ENCODE peak calls at places on chromosomes 5 and 9, in five cellular contexts. One of them, this sample, is unnamed.

GRCh38 chr9:127976498-127976897 is 4.3 kb downstream of the EEIG1 start:
- DNase-seq in HCT116: no peak
- DNase-seq in pancreas: peak
- DNase-seq in psoas muscle: peak
- DNase-seq in astrocyte: no peak
- DNase-seq in this sample: peak

GRCh38 chr5:64505769-64506566 is at the start of gene RGS7BP:
- DNase-seq in HCT116: no peak
- DNase-seq in pancreas: peak
- DNase-seq in psoas muscle: peak
- DNase-seq in astrocyte: peak
- DNase-seq in this sample: peak

GRCh38 chr5:121870489-121870888 is 18.8 kb downstream of the FTMT start:
- DNase-seq in HCT116: peak
- DNase-seq in pancreas: no peak
- DNase-seq in psoas muscle: no peak
- DNase-seq in astrocyte: no peak
- DNase-seq in this sample: no peak

GRCh38 chr9:121331992-121332685 is 37.9 kb downstream of the STOM start:
- DNase-seq in HCT116: no peak
- DNase-seq in pancreas: no peak
- DNase-seq in psoas muscle: no peak
- DNase-seq in astrocyte: no peak
- DNase-seq in this sample: no peak

GRCh38 chr9:126439402-126439765 is 112.8 kb downstream of the MVB12B start:
- DNase-seq in HCT116: no peak
- DNase-seq in pancreas: no peak
- DNase-seq in psoas muscle: no peak
- DNase-seq in astrocyte: peak
- DNase-seq in this sample: no peak

GRCh38 chr5:68884144-68884754 is 209.6 kb upstream of the SLC30A5 start:
- DNase-seq in HCT116: no peak
- DNase-seq in pancreas: no peak
- DNase-seq in psoas muscle: no peak
- DNase-seq in astrocyte: no peak
- DNase-seq in this sample: no peak

GRCh38 chr9:2132484-2133082 is 117.4 kb downstream of the SMARCA2 start:
- DNase-seq in HCT116: peak
- DNase-seq in pancreas: no peak
- DNase-seq in psoas muscle: no peak
- DNase-seq in astrocyte: peak
- DNase-seq in this sample: no peak

GRCh38 chr5:9898319-9898718 is 268.2 kb upstream of the TAS2R1 start:
- DNase-seq in HCT116: peak
- DNase-seq in pancreas: peak
- DNase-seq in psoas muscle: no peak
- DNase-seq in astrocyte: peak
- DNase-seq in this sample: no peak

GRCh38 chr5:72817076-72817476 is 615 bp downstream of the TNPO1 start:
- DNase-seq in HCT116: peak
- DNase-seq in pancreas: no peak
- DNase-seq in psoas muscle: peak
- DNase-seq in astrocyte: peak
- DNase-seq in this sample: peak

GRCh38 chr9:14515564-14516198 is 177.6 kb downstream of the ZDHHC21 start:
- DNase-seq in HCT116: no peak
- DNase-seq in pancreas: no peak
- DNase-seq in psoas muscle: peak
- DNase-seq in astrocyte: peak
- DNase-seq in this sample: no peak

GRCh38 chr5:42494414-42494813 is 71.2 kb downstream of the GHR start:
- DNase-seq in HCT116: no peak
- DNase-seq in pancreas: no peak
- DNase-seq in psoas muscle: no peak
- DNase-seq in astrocyte: no peak
- DNase-seq in this sample: no peak

GRCh38 chr5:95771109-95771708 is 40.1 kb downstream of the RHOBTB3 start:
- DNase-seq in HCT116: no peak
- DNase-seq in pancreas: peak
- DNase-seq in psoas muscle: no peak
- DNase-seq in astrocyte: no peak
- DNase-seq in this sample: no peak

GRCh38 chr5:4295663-4296339 is 700.2 kb downstream of the IRX1 start:
- DNase-seq in HCT116: no peak
- DNase-seq in pancreas: no peak
- DNase-seq in psoas muscle: no peak
- DNase-seq in astrocyte: peak
- DNase-seq in this sample: peak

GRCh38 chr5:62256161-62257017 is 49.6 kb upstream of the KIF2A start:
- DNase-seq in HCT116: no peak
- DNase-seq in pancreas: peak
- DNase-seq in psoas muscle: no peak
- DNase-seq in astrocyte: no peak
- DNase-seq in this sample: no peak

GRCh38 chr9:133715866-133716563 is 22.1 kb downstream of the SARDH start:
- DNase-seq in HCT116: no peak
- DNase-seq in pancreas: peak
- DNase-seq in psoas muscle: peak
- DNase-seq in astrocyte: peak
- DNase-seq in this sample: no peak

GRCh38 chr5:53490747-53491146 is 10.3 kb downstream of the FST start:
- DNase-seq in HCT116: no peak
- DNase-seq in pancreas: no peak
- DNase-seq in psoas muscle: no peak
- DNase-seq in astrocyte: peak
- DNase-seq in this sample: no peak

GRCh38 chr5:174999581-174999980 is 275.2 kb downstream of the MSX2 start:
- DNase-seq in HCT116: no peak
- DNase-seq in pancreas: no peak
- DNase-seq in psoas muscle: no peak
- DNase-seq in astrocyte: no peak
- DNase-seq in this sample: no peak

GRCh38 chr9:89175739-89176360 is 2.8 kb downstream of the SHC3 start:
- DNase-seq in HCT116: no peak
- DNase-seq in pancreas: no peak
- DNase-seq in psoas muscle: no peak
- DNase-seq in astrocyte: peak
- DNase-seq in this sample: no peak

GRCh38 chr9:5231212-5231611 is at the start of gene INSL4:
- DNase-seq in HCT116: no peak
- DNase-seq in pancreas: no peak
- DNase-seq in psoas muscle: no peak
- DNase-seq in astrocyte: peak
- DNase-seq in this sample: no peak

GRCh38 chr9:16414451-16414850 is 456.0 kb downstream of the BNC2 start:
- DNase-seq in HCT116: no peak
- DNase-seq in pancreas: no peak
- DNase-seq in psoas muscle: no peak
- DNase-seq in astrocyte: peak
- DNase-seq in this sample: no peak

GRCh38 chr5:65855758-65856157 is 70.6 kb upstream of the ERBIN start:
- DNase-seq in HCT116: no peak
- DNase-seq in pancreas: no peak
- DNase-seq in psoas muscle: no peak
- DNase-seq in astrocyte: no peak
- DNase-seq in this sample: no peak

GRCh38 chr5:73031839-73032238 is 76.0 kb downstream of the FCHO2 start:
- DNase-seq in HCT116: peak
- DNase-seq in pancreas: no peak
- DNase-seq in psoas muscle: peak
- DNase-seq in astrocyte: peak
- DNase-seq in this sample: no peak

DNA sequence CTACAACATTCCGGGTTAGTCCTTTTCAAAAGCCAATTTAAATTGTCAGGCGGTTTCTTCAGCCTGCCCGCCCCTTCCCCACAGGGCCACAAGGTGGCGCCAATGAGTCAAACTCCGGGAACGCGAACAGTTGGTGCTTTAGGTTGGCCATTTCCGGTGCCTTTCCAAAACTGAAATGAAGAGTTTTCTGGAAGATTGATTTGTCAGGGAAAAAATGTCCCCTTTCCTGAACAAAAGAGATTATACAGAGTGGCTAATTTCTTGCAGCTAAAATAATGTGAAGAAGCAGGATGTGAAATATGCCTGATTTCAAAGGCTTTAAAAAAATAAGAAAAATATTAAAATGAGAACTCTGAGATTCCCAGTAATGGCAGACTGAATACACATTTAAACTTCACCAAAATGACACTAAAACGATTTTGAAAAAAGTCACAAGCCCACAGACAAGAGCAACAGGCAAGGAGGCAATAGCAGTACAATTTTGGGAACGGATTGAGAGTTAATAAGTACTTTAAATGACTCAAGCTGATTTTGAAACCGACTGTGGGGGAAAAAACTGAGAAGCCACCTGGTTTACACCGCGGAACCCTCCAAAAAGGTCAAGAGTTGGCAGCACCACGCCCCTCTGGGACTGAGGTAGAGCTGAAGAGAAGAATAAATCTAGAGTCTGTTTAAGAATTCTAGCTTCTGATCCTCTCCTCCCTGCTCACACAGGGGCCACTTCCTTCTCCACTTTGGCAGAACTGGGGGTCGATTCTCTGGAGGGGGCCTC is 45.7 kb downstream of the SLC46A2 start:
- DNase-seq in HCT116: peak
- DNase-seq in pancreas: peak
- DNase-seq in psoas muscle: peak
- DNase-seq in astrocyte: peak
- DNase-seq in this sample: peak
- H3K27ac ChIP-seq in HCT116: no peak
- H3K27ac ChIP-seq in pancreas: no peak
- H3K27ac ChIP-seq in psoas muscle: no peak
- H3K27ac ChIP-seq in astrocyte: no peak
- H3K27ac ChIP-seq in this sample: no peak

DNA sequence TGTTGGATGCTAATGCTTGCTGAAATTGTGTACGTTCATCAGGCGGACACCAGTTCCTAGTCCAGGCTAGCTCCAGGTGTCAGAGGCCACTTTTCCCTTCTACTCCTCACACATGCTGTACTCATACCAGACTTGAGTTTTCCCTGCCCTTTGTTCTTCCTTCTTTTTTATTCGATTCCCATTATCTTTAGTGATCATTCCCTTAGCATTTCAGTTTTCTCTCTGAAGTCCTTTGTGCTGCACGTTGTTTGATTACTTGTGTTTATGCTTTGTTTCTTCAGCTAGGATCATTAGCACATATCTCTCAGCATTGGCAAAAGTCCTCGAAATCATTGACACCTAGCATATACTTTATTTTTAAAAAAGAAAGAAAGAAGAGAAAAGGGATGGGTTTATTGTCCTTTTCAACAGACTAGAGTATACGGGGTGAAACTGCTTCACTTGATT is 409 bp upstream of the COX7C start:
- DNase-seq in HCT116: no peak
- DNase-seq in pancreas: no peak
- DNase-seq in psoas muscle: no peak
- DNase-seq in astrocyte: no peak
- DNase-seq in this sample: no peak
- H3K27ac ChIP-seq in HCT116: no peak
- H3K27ac ChIP-seq in pancreas: no peak
- H3K27ac ChIP-seq in psoas muscle: peak
- H3K27ac ChIP-seq in astrocyte: no peak
- H3K27ac ChIP-seq in this sample: no peak

DNA sequence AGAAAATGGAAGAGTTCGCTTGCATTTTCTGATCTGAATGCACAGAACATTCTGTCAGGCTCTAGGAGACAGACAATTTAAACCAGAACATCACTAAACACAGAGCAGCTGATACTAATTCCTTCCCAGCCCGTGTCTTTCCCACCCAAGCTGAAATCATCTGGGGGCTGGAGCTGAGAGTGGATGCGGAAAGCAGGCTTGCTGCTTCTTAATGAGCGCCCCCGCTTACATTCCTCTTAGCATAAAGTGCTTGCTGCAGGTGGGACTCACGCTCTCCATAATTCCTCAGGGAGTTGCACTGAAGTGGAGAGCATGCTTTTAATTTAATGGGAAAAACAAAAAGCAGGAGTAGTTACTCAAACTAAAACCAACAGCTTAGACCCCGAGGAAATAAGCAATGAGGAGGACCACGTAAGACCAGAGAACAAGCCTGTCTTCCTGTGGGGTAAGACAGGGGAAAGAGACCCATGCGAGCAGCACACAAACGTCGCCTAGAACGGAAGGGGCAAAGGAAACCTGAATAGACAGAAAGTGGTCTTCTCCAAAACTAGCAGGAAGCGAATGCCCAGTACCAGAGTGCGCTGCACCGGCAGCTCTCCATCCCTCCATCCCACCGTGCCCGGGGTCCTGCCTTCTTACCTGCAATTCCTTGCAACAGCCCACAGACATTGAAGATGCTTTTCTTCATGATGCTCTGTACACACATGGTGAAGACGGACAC is 139.3 kb downstream of the LHFPL2 start:
- DNase-seq in HCT116: no peak
- DNase-seq in pancreas: no peak
- DNase-seq in psoas muscle: no peak
- DNase-seq in astrocyte: no peak
- DNase-seq in this sample: peak
- H3K27ac ChIP-seq in HCT116: no peak
- H3K27ac ChIP-seq in pancreas: peak
- H3K27ac ChIP-seq in psoas muscle: peak
- H3K27ac ChIP-seq in astrocyte: no peak
- H3K27ac ChIP-seq in this sample: peak

GRCh38 chr5:124701873-124702272 is 44.6 kb downstream of the ZNF608 start:
- DNase-seq in HCT116: no peak
- DNase-seq in pancreas: no peak
- DNase-seq in psoas muscle: no peak
- DNase-seq in astrocyte: no peak
- DNase-seq in this sample: no peak

GRCh38 chr5:124700930-124701458 is 45.4 kb downstream of the ZNF608 start:
- DNase-seq in HCT116: no peak
- DNase-seq in pancreas: no peak
- DNase-seq in psoas muscle: no peak
- DNase-seq in astrocyte: no peak
- DNase-seq in this sample: no peak

GRCh38 chr5:124700333-124700732 is 46.1 kb downstream of the ZNF608 start:
- DNase-seq in HCT116: no peak
- DNase-seq in pancreas: no peak
- DNase-seq in psoas muscle: no peak
- DNase-seq in astrocyte: no peak
- DNase-seq in this sample: no peak

GRCh38 chr5:124703995-124704394 is 42.4 kb downstream of the ZNF608 start:
- DNase-seq in HCT116: no peak
- DNase-seq in pancreas: no peak
- DNase-seq in psoas muscle: no peak
- DNase-seq in astrocyte: no peak
- DNase-seq in this sample: no peak

DNA sequence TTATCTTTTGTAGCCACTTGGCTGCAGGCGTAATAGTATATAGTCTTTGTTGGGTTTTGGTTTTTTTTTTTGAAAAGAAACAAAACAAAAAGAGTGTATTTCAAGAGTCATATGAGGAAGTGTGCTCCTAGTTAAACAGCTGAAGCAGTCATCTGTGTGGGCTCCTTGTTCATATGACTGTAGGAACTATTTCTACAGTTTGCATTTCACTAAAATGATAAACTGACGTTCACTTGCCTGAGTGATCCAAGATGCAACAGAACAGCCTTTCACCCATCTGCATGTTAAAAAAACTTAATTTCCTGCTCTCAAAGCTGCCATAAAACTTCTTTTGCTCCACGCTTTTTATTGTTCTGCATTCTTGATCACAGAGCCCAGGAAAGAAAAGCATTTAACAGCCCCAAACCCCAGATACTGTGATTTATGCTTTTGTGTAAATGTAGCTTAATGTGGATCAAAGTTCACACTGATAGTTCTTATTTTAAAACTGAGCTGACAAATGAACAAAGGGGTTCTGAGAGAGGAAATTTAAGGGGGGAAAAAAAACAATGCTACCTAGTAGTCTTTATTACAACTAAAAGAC is 43.9 kb downstream of the ZNF608 start:
- DNase-seq in HCT116: no peak
- DNase-seq in pancreas: no peak
- DNase-seq in psoas muscle: no peak
- DNase-seq in astrocyte: no peak
- DNase-seq in this sample: no peak
- H3K27ac ChIP-seq in HCT116: no peak
- H3K27ac ChIP-seq in pancreas: no peak
- H3K27ac ChIP-seq in psoas muscle: no peak
- H3K27ac ChIP-seq in astrocyte: no peak
- H3K27ac ChIP-seq in this sample: no peak

This sample was measured in caudate nucleus.